ENCODE peak calls at places on chromosomes 7 and 10, in six cellular contexts. A, F, L, Y, O and B are unnamed samples. For H3K4me1, the result is how much of the 10 kb centered on the place peaks cover.

GRCh38 chr10:114925675-114926204 is 12.3 kb upstream of the TRUB1 start:
- DNase-seq in L (peak), O (no peak), A (no peak), Y (no peak), F (peak), B (peak)

GRCh38 chr10:5840314-5841307 is 27.4 kb upstream of the GDI2 start:
- DNase-seq in L (no peak), O (peak), F (no peak), A (no peak), Y (no peak), B (no peak)

GRCh38 chr10:12097791-12098190 is 29.0 kb downstream of the DHTKD1 start:
- DNase-seq in Y (no peak), O (no peak), A (no peak), F (no peak), L (no peak), B (no peak)

GRCh38 chr10:69061305-69062161 is 26.4 kb upstream of the SRGN start:
- DNase-seq in L (peak), A (peak), O (peak), F (peak), Y (no peak), B (peak)

GRCh38 chr10:132133449-132134291 is 53.1 kb upstream of the DPYSL4 start:
- DNase-seq in O (peak), A (peak), Y (no peak), L (no peak), F (no peak), B (no peak)

GRCh38 chr7:140003913-140004382 is 58.8 kb downstream of the PARP12 start:
- DNase-seq in Y (peak), F (peak), O (no peak), A (peak), L (peak), B (no peak)

GRCh38 chr7:157558875-157559595 is 222.2 kb downstream of the DNAJB6 start:
- DNase-seq in L (no peak), F (no peak), O (peak), A (peak), Y (no peak), B (no peak)

GRCh38 chr10:88791924-88792323 is 10.6 kb upstream of the LIPM start:
- DNase-seq in F (peak), O (no peak), L (no peak), A (no peak), Y (peak), B (peak)

GRCh38 chr10:74640134-74640533 is 186.3 kb upstream of the KAT6B start:
- DNase-seq in A (no peak), Y (peak), F (no peak), L (no peak), O (no peak), B (no peak)

GRCh38 chr7:128937647-128938523 is at the start of gene IRF5:
- DNase-seq in O (no peak), Y (no peak), F (peak), A (no peak), L (peak), B (peak)

GRCh38 chr10:102381983-102382382 is 13.5 kb upstream of the NFKB2 start:
- DNase-seq in A (no peak), O (no peak), F (no peak), Y (no peak), L (no peak), B (no peak)

GRCh38 chr7:131042269-131043160 is 285.2 kb upstream of the MKLN1 start:
- DNase-seq in O (no peak), F (no peak), Y (no peak), L (no peak), A (no peak), B (no peak)

GRCh38 chr10:110871236-110872084 is at the start of gene PDCD4:
- DNase-seq in A (peak), L (peak), Y (peak), F (peak), O (peak), B (peak)
- H3K4me1 ChIP-seq in A (under half), L (half or more), Y (under half), F (under half), O (under half), B (under half)

DNA sequence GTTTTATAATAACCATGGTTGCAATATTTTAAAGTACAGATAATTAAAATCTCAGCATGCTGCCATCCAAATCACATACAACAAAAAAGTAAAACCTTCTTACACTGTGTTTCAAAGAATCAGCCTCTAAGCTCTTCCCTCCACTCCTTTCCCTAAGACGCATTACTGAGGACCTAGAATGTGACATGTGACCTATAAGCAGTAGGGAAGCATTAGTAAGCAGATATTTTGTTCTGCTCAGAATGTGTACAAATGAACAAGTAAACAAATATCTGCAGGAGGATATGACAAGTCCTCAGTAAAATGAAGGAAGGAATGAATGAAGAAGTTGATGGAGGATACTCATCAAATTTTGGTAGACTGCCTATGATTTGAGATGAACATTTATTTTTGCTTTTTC is 49.1 kb downstream of the RAB11FIP2 start:
- DNase-seq in F (no peak), L (no peak), A (no peak), O (no peak), Y (no peak), B (no peak)
- H3K27ac ChIP-seq in F (no peak), L (no peak), A (no peak), O (no peak), Y (no peak), B (no peak)

GRCh38 chr10:108090476-108091215 is 926.1 kb upstream of the SORCS1 start:
- DNase-seq in F (no peak), A (no peak), Y (no peak), O (no peak), L (no peak), B (no peak)

GRCh38 chr10:108082596-108082995 is 918.1 kb upstream of the SORCS1 start:
- DNase-seq in L (no peak), Y (no peak), F (no peak), O (no peak), A (no peak), B (no peak)

GRCh38 chr10:108086502-108086901 is 922.0 kb upstream of the SORCS1 start:
- DNase-seq in A (no peak), F (no peak), L (no peak), Y (no peak), O (no peak), B (no peak)
- H3K4me3 ChIP-seq in A (no peak), F (no peak), L (no peak), Y (no peak), O (no peak), B (no peak)

DNA sequence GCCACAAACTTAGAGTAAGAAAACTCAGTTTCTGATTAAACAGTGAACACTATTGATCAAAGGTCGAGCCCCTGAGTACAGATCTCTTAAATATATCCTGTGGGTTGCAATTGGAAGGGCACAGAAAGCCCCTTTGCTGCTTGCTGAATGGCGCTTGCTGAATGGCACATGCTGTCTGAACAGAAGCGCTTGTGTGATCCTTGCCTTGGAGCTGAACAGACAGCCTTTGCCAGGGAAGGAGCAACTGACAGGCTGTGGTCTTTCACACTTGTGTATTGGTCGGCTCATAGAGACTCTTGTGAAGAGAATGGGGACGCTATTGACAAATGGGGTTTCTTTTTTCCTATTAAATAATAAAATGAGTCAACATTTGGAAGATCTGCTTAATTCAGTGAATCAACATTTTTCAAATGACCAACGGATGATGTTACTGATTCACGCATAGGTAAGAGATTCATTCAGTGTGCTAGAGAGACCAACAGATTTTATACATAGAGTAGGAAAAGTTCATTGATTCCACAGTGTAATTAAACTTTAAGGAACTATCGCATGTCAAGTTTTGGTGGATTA is 99.4 kb upstream of the TNS3 start:
- DNase-seq in Y (no peak), L (no peak), O (no peak), F (no peak), A (no peak), B (no peak)
- H3K4me1 ChIP-seq in Y (under half), L (under half), O (under half), F (under half), A (under half), B (under half)

DNA sequence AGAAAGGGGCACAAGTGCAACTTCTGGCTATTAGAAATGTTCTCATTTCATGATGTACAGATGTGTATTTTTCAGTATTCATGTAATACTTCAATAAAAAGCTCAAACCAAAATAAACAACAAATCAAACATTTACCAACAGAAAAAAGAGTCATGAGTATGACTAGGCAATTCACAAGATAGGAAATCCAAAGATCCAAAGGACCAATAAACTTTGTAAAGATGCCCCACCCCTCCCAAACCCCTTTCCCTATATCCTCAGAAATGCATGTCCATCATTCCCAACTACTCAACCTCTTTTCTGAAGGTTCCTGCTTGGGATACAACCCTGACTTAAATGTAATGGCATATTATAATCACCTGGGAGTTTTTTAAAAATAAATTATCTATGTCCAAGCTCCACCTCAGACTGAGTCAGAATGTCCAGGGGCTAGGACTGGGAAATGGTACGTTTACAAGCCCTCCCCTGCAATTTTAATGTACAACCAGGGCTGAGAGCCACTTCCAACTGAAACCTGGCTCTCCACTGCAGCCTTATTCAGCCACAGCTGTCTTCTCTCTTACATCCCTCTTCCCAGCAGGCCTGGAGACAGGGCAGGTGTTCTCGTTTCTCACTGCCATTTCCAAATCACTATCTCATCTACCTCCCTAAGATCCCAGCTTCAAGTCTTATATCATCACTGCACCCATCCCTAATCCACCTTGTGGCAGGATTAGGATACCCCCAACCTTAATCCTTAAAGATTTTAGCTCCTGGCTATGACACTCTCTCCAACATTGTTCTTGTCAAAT is 36.5 kb downstream of the COA1 start:
- DNase-seq in Y (no peak), F (no peak), O (no peak), L (no peak), A (no peak), B (no peak)
- H3K27ac ChIP-seq in Y (no peak), F (no peak), O (no peak), L (no peak), A (no peak), B (no peak)

GRCh38 chr10:128017825-128018224 is 108.4 kb downstream of the MKI67 start:
- DNase-seq in Y (no peak), L (no peak), O (no peak), A (no peak), F (no peak), B (no peak)
- H3K4me3 ChIP-seq in Y (no peak), L (no peak), O (no peak), A (no peak), F (no peak), B (no peak)